ENCODE peak calls at places on chromosomes 6 and 20, in ten cellular contexts. V, A, N, C, B, I, D, P, L and T are unnamed samples.

GRCh38 chr20:38434310-38434741 is 802 bp downstream of the SNHG17 start:
- DNase-seq in N (peak), C (no peak), V (peak), D (peak), A (peak), I (no peak), B (no peak), P (no peak), L (peak), T (no peak)

GRCh38 chr6:74731921-74732320 is 473.9 kb downstream of the COL12A1 start:
- DNase-seq in C (no peak), I (no peak), P (no peak), N (no peak), L (peak), A (no peak), D (no peak), V (peak), B (peak), T (no peak)

GRCh38 chr20:61057313-61058171 is 194.5 kb upstream of the CDH4 start:
- DNase-seq in B (no peak), I (no peak), D (no peak), A (peak), P (no peak), C (no peak), L (no peak), V (no peak), N (no peak), T (no peak)

GRCh38 chr6:63802606-63803206 is 167.1 kb downstream of the PHF3 start:
- DNase-seq in C (no peak), D (no peak), V (no peak), B (peak), N (no peak), P (no peak), A (peak), I (no peak), L (peak), T (no peak)

GRCh38 chr6:7674291-7674690 is 51.6 kb upstream of the BMP6 start:
- DNase-seq in V (no peak), B (no peak), C (no peak), N (no peak), D (no peak), A (no peak), P (no peak), L (peak), I (no peak), T (no peak)

GRCh38 chr6:146985111-146985510 is 219.1 kb upstream of the STXBP5 start:
- DNase-seq in B (peak), N (no peak), L (no peak), V (no peak), P (no peak), I (no peak), C (peak), D (no peak), A (no peak), T (no peak)

GRCh38 chr6:122297010-122297409 is 102.4 kb upstream of the HSF2 start:
- DNase-seq in N (no peak), L (no peak), A (no peak), C (no peak), I (no peak), D (no peak), V (no peak), P (no peak), B (no peak), T (no peak)

GRCh38 chr6:168469198-168469943 is 28.4 kb downstream of the SMOC2 start:
- DNase-seq in I (peak), L (no peak), V (no peak), A (no peak), B (no peak), N (no peak), P (no peak), D (no peak), C (no peak), T (no peak)

GRCh38 chr6:24595910-24596525 is 50.0 kb downstream of the KIAA0319 start:
- DNase-seq in I (no peak), L (no peak), V (no peak), D (no peak), P (no peak), B (no peak), N (no peak), C (no peak), A (no peak), T (no peak)

GRCh38 chr6:52661551-52661950 is 9.4 kb upstream of the TMEM14A start:
- DNase-seq in I (no peak), C (no peak), P (no peak), L (no peak), A (no peak), D (no peak), N (no peak), V (no peak), B (no peak), T (no peak)

GRCh38 chr20:61046721-61047351 is 205.2 kb upstream of the CDH4 start:
- DNase-seq in N (no peak), V (no peak), D (no peak), A (no peak), P (no peak), I (no peak), B (no peak), L (no peak), C (no peak), T (no peak)

GRCh38 chr6:15465212-15465611 is 197.6 kb downstream of the DTNBP1 start:
- DNase-seq in L (peak), P (no peak), N (no peak), C (no peak), D (no peak), V (no peak), B (peak), A (no peak), I (no peak), T (no peak)

GRCh38 chr20:44324343-44324742 is 12.5 kb upstream of the R3HDML start:
- DNase-seq in A (no peak), V (no peak), D (no peak), C (no peak), B (peak), N (no peak), I (no peak), L (no peak), P (no peak), T (no peak)

GRCh38 chr6:133705731-133706130 is 183.2 kb upstream of the TCF21 start:
- DNase-seq in A (no peak), V (no peak), N (no peak), D (no peak), B (peak), L (peak), C (no peak), P (no peak), I (no peak), T (no peak)

GRCh38 chr6:83365931-83366330 is 64.9 kb downstream of the ME1 start:
- DNase-seq in V (no peak), C (no peak), B (peak), L (peak), P (no peak), I (no peak), A (no peak), N (no peak), D (no peak), T (no peak)

GRCh38 chr20:62142252-62143117 is 709 bp downstream of the PSMA7 start:
- DNase-seq in I (no peak), L (no peak), N (peak), B (no peak), A (no peak), V (no peak), D (no peak), P (no peak), C (no peak), T (no peak)

GRCh38 chr20:46835418-46835817 is 59.2 kb upstream of the EYA2 start:
- DNase-seq in I (no peak), V (no peak), C (no peak), B (peak), N (no peak), L (no peak), P (no peak), D (no peak), A (no peak), T (no peak)